ENCODE peak calls at places on chromosomes 11 and 22, in seven cellular contexts. Y is IMR-90, D is neuronal stem cell, F is mesendoderm, P is H9, E is trophoblast cell, J is mesenchymal stem cell. Z is an unnamed sample.

GRCh38 chr22:49209452-49210195 is 618.0 kb downstream of the BRD1 start:
- DNase-seq in Y (no peak), E (no peak), P (peak; percentile 20), D (no peak), F (no peak), J (no peak), Z (no peak)

GRCh38 chr11:12707500-12707880 is 33.3 kb downstream of the TEAD1 start:
- DNase-seq in Y (no peak), E (no peak), F (no peak), J (no peak), D (no peak), P (no peak), Z (no peak)

GRCh38 chr22:28983190-28983589 is 78.4 kb downstream of the C22orf31 start:
- DNase-seq in P (no peak), F (no peak), E (peak; percentile 29), J (no peak), D (no peak), Y (no peak), Z (no peak)

GRCh38 chr11:16173798-16174197 is 182.5 kb downstream of the SOX6 start:
- DNase-seq in P (no peak), Y (no peak), F (peak; percentile 11), J (no peak), E (no peak), D (no peak), Z (no peak)

GRCh38 chr11:120121914-120122473 is 15.9 kb downstream of the TRIM29 start:
- DNase-seq in E (peak; percentile 16), F (peak; percentile 83), J (no peak), D (no peak), P (no peak), Y (no peak), Z (no peak)

GRCh38 chr11:36455658-36456111 is 54.4 kb downstream of the TRAF6 start:
- DNase-seq in Y (peak; percentile 98), D (peak; percentile 29), E (peak; percentile 52), P (no peak), J (peak; percentile 99), F (peak; percentile 62), Z (no peak)

GRCh38 chr11:35367491-35367890 is 51.9 kb downstream of the SLC1A2 start:
- DNase-seq in F (no peak), E (peak; percentile 72), Y (peak; percentile 92), D (no peak), P (no peak), J (peak; percentile 67), Z (no peak)

GRCh38 chr11:88383446-88383845 is 45.9 kb upstream of the CTSC start:
- DNase-seq in E (no peak), D (no peak), F (no peak), P (no peak), Y (no peak), J (no peak), Z (no peak)

GRCh38 chr11:48177661-48178060 is 38.9 kb upstream of the OR4B1 start:
- DNase-seq in P (no peak), D (no peak), F (no peak), Y (no peak), J (no peak), E (no peak), Z (no peak)

GRCh38 chr11:72633068-72633467 is 41.2 kb downstream of the PDE2A start:
- DNase-seq in Y (no peak), E (no peak), F (no peak), D (no peak), P (no peak), J (no peak), Z (no peak)

GRCh38 chr11:120001161-120002135 is 136.5 kb downstream of the TRIM29 start:
- DNase-seq in F (no peak), Y (no peak), D (no peak), E (no peak), J (no peak), P (no peak), Z (no peak)

GRCh38 chr11:121138259-121138658 is 37.2 kb downstream of the TECTA start:
- DNase-seq in D (no peak), P (no peak), J (no peak), F (no peak), Y (no peak), E (no peak), Z (no peak)

GRCh38 chr11:77075425-77075905 is 8.7 kb downstream of the CAPN5 start:
- DNase-seq in D (no peak), E (no peak), J (no peak), F (no peak), Y (no peak), P (no peak), Z (no peak)

GRCh38 chr11:609355-609811 is 6.4 kb downstream of the IRF7 start:
- DNase-seq in J (no peak), E (no peak), D (no peak), F (no peak), Y (no peak), P (no peak), Z (no peak)

GRCh38 chr11:83566948-83567347 is 280.8 kb upstream of the CCDC90B start:
- DNase-seq in P (no peak), J (peak; percentile 86), F (peak; percentile 69), Y (peak; percentile 83), E (no peak), D (no peak), Z (no peak)

GRCh38 chr11:911031-911889 is 650 bp upstream of the CHID1 start:
- DNase-seq in D (no peak), E (peak; percentile 29), P (peak; percentile 60), Y (peak; percentile 64), F (peak; percentile 63), J (peak; percentile 75), Z (no peak)

GRCh38 chr11:71499546-71499945 is 27.5 kb upstream of the KRTAP5-7 start:
- DNase-seq in D (no peak), J (peak; percentile 7), P (no peak), Y (no peak), F (no peak), E (no peak), Z (peak; percentile 7)

GRCh38 chr11:32829680-32830412 is at the start of gene PRRG4:
- DNase-seq in F (peak; percentile 72), Y (peak; percentile 16), J (no peak), D (peak; percentile 32), P (peak; percentile 63), E (peak; percentile 90), Z (no peak)

GRCh38 chr22:37126882-37127281 is 17.4 kb upstream of the TMPRSS6 start:
- DNase-seq in F (no peak), P (peak; percentile 56), Y (no peak), J (no peak), E (no peak), D (no peak), Z (no peak)

GRCh38 chr11:1155274-1155693 is 2.5 kb upstream of the MUC5AC start:
- DNase-seq in Y (peak; percentile 12), P (no peak), F (no peak), J (peak; percentile 11), E (no peak), D (no peak), Z (no peak)

GRCh38 chr11:45918331-45918941 is 759 bp upstream of the PEX16 start:
- DNase-seq in J (peak; percentile 84), D (peak; percentile 56), F (peak; percentile 73), P (peak; percentile 85), E (peak; percentile 78), Y (peak; percentile 64), Z (no peak)
- H3K27ac ChIP-seq in J (peak overlapping the region; percentile 65), D (peak overlapping the region; percentile 98), F (peak overlapping the region; percentile 65), P (no peak overlapping the region), E (peak overlapping the region; percentile 64), Y (peak overlapping the region; percentile 38), Z (peak overlapping the region; percentile 43)

GRCh38 chr11:26043665-26044064 is 288.3 kb upstream of the ANO3 start:
- DNase-seq in F (no peak), Y (no peak), D (no peak), J (no peak), E (no peak), P (no peak), Z (no peak)
- H3K4ac ChIP-seq in F (no peak overlapping the region), Y (no peak overlapping the region), D (no peak overlapping the region), J (no peak overlapping the region), E (no peak overlapping the region), P (no peak overlapping the region), Z (no peak overlapping the region)

DNA sequence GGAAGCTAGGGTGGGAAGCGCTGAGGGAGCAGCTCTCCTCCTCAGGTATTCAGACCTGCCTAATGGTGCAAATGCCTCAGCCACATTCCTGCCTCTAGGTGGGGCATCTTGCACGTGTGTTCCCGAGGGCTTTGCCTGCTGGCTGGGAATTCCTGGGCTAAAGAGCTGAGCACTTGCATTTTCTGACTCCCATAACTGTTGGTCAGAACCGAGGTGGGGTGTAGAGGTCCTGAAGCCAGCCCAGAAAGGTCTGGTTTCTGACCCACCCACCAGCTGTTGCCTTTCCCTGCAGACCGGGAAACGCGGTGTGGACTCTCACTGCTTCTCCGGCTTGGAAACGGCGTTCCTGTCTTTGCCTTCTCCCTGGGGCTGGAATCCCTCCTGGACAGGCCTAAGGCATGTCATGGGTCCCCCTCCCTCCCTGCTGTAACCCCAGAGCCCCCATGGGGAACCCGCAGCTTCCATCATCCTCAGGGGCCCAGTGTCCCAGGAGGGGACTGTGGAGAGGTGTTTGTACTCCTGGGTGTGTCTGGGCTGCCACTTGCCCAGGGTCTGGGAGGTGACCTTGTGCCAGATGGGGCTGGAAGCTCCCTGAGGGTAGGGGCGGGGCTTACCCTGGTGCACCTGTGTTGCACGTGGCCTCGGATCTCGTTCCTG is 24.0 kb upstream of the SMIM38 start:
- DNase-seq in F (peak; percentile 96), P (peak; percentile 92), D (peak; percentile 76), J (peak; percentile 68), E (peak; percentile 98), Y (peak; percentile 70), Z (peak; percentile 89)
- H3K27ac ChIP-seq in F (no peak overlapping the region), P (no peak overlapping the region), D (no peak overlapping the region), J (no peak overlapping the region), E (no peak overlapping the region), Y (no peak overlapping the region), Z (no peak overlapping the region)

GRCh38 chr22:31488346-31488883 is 1.2 kb downstream of the EIF4ENIF1 start:
- DNase-seq in P (no peak), J (no peak), F (no peak), D (no peak), E (no peak), Y (no peak), Z (no peak)
- H3K4ac ChIP-seq in P (no peak overlapping the region), J (no peak overlapping the region), F (no peak overlapping the region), D (no peak overlapping the region), E (no peak overlapping the region), Y (peak overlapping the region; percentile 57), Z (no peak overlapping the region)

DNA sequence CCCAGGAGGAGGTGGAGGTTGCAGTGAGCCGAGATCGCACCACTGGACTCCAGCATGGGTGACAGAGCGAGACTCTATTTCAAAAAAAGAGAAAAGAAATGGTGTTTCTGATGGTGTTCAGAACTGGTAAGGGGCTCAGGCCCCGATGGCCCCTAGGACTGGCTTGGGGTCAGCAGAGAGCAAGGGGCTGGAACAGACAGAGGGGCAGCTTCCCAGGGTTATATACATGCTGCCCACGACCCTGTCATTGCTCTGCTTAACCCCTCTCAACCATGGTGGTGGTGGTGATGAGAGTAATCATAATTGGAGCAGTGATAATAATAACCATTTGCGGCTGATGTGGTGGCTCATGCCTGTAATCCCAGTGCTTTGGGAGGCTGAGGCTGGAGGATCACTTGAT is 79.4 kb downstream of the CEP164 start:
- DNase-seq in Y (no peak), P (no peak), E (no peak), F (no peak), D (no peak), J (no peak), Z (no peak)
- H3K27ac ChIP-seq in Y (no peak overlapping the region), P (no peak overlapping the region), E (no peak overlapping the region), F (no peak overlapping the region), D (no peak overlapping the region), J (no peak overlapping the region), Z (no peak overlapping the region)

GRCh38 chr22:20580611-20581502 is 73.4 kb downstream of the MED15 start:
- DNase-seq in F (no peak), Y (no peak), D (no peak), E (no peak), P (no peak), J (no peak), Z (peak; percentile 38)
- H3K4ac ChIP-seq in F (no peak overlapping the region), Y (no peak overlapping the region), D (no peak overlapping the region), E (no peak overlapping the region), P (no peak overlapping the region), J (no peak overlapping the region), Z (no peak overlapping the region)

Z was measured in H1.